ENCODE peak calls at places on chromosome 3, in four cellular contexts. D, J, G and P are unnamed samples.

GRCh38 chr3:122101646-122102045 is 46.5 kb downstream of the CD86 start:
- DNase-seq in D (no peak), J (no peak), G (no peak), P (no peak)

GRCh38 chr3:134002326-134002725 is 27.4 kb downstream of the SLCO2A1 start:
- DNase-seq in D (no peak), J (no peak), G (no peak), P (no peak)

GRCh38 chr3:126212629-126213375 is 32.4 kb upstream of the ALDH1L1 start:
- DNase-seq in D (peak; percentile 58), J (peak; percentile 72), G (peak; percentile 57), P (no peak)

GRCh38 chr3:36945326-36945980 is 599 bp upstream of the TRANK1 start:
- DNase-seq in D (no peak), J (no peak), G (peak; percentile 35), P (no peak)

GRCh38 chr3:180275176-180275575 is 238.4 kb upstream of the PEX5L start:
- DNase-seq in D (no peak), J (no peak), G (no peak), P (no peak)

GRCh38 chr3:14206548-14207177 is 28.0 kb downstream of the LSM3 start:
- DNase-seq in D (no peak), J (no peak), G (no peak), P (no peak)

GRCh38 chr3:19267040-19267439 is 118.7 kb downstream of the KCNH8 start:
- DNase-seq in D (no peak), J (no peak), G (no peak), P (no peak)

GRCh38 chr3:44842376-44842775 is 19.3 kb upstream of the TMEM42 start:
- DNase-seq in D (no peak), J (no peak), G (no peak), P (no peak)

GRCh38 chr3:136075816-136076215 is 110.3 kb downstream of the PPP2R3A start:
- DNase-seq in D (no peak), J (no peak), G (no peak), P (no peak)

GRCh38 chr3:191369081-191370010 is 39.0 kb upstream of the UTS2B start:
- DNase-seq in D (no peak), J (no peak), G (no peak), P (no peak)

GRCh38 chr3:28476194-28476593 is 127.6 kb upstream of the AZI2 start:
- DNase-seq in D (no peak), J (no peak), G (no peak), P (no peak)

GRCh38 chr3:195752538-195753331 is 32.0 kb downstream of the MUC20 start:
- DNase-seq in D (no peak), J (no peak), G (no peak), P (no peak)

GRCh38 chr3:78165876-78166275 is 1126.0 kb downstream of the ROBO2 start:
- DNase-seq in D (no peak), J (no peak), G (no peak), P (no peak)

GRCh38 chr3:114155370-114155821 is 23.5 kb downstream of the DRD3 start:
- DNase-seq in D (no peak), J (no peak), G (no peak), P (no peak)

GRCh38 chr3:188421836-188422540 is 268.0 kb downstream of the LPP start:
- DNase-seq in D (peak; percentile 26), J (no peak), G (no peak), P (no peak)

GRCh38 chr3:140206196-140207040 is 271.4 kb downstream of the CLSTN2 start:
- DNase-seq in D (no peak), J (no peak), G (peak; percentile 27), P (no peak)

GRCh38 chr3:98608029-98608428 is 14.6 kb upstream of the CPOX start:
- DNase-seq in D (no peak), J (no peak), G (no peak), P (no peak)

GRCh38 chr3:149970716-149971402 is at the start of gene PFN2:
- DNase-seq in D (peak; percentile 73), J (peak; percentile 84), G (peak; percentile 84), P (peak; percentile 21)

DNA sequence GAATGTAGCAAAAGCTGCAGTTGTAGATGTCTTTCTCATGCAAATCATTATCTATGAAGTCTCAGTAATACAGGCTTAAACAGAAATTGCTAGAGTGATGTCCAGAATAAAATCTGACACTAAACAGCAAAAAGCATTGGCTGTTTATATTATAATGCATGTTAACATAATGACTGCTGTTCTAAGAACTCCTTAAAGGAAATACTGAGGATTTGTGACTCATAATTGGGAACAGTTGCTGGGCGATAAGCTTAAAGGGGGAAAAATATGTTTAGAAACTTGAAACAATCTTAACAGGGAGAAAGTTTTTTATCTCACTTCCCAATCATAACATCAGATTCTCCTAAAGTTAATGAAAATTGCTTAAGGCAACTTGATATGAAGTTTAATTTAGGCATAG is 17.5 kb downstream of the TIPARP start:
- DNase-seq in D (no peak), J (no peak), G (no peak), P (no peak)
- H3K4me3 ChIP-seq in D (no peak overlapping the region), J (no peak overlapping the region), G (peak overlapping the region; percentile 5), P (no peak overlapping the region)

GRCh38 chr3:76470285-76470684 is 569.6 kb upstream of the ROBO2 start:
- DNase-seq in D (no peak), J (no peak), G (no peak), P (no peak)
- H3K4me1 ChIP-seq in D (no peaks in the 10 kb centered on the region), J (no peaks in the 10 kb centered on the region), G (no peaks in the 10 kb centered on the region), P (no peaks in the 10 kb centered on the region)

GRCh38 chr3:49164983-49165720 is 979 bp downstream of the CCDC71 start:
- DNase-seq in D (no peak), J (no peak), G (no peak), P (no peak)

GRCh38 chr3:49162751-49163419 is 3.2 kb downstream of the CCDC71 start:
- DNase-seq in D (no peak), J (no peak), G (no peak), P (no peak)

GRCh38 chr3:49166752-49167556 is 823 bp upstream of the CCDC71 start:
- DNase-seq in D (no peak), J (no peak), G (no peak), P (no peak)

GRCh38 chr3:49163609-49164008 is 2.5 kb downstream of the CCDC71 start:
- DNase-seq in D (no peak), J (no peak), G (no peak), P (no peak)

GRCh38 chr3:49165771-49166751 is at the start of gene CCDC71:
- DNase-seq in D (peak; percentile 83), J (peak; percentile 86), G (peak; percentile 81), P (peak; percentile 39)
- TF ChIP-seq POLR2A in D (no peak), J (peak; percentile 12), G (peak; percentile 70), P (peak; percentile 57)

GRCh38 chr3:108088697-108089096 is 2.1 kb downstream of the CD47 start:
- DNase-seq in D (no peak), J (no peak), G (no peak), P (no peak)
- H3K4me3 ChIP-seq in D (peak overlapping the region; percentile 94), J (peak overlapping the region; percentile 75), G (peak overlapping the region; percentile 5), P (peak overlapping the region; percentile 89)

GRCh38 chr3:42507252-42507651 is 4.8 kb downstream of the VIPR1 start:
- DNase-seq in D (no peak), J (peak; percentile 61), G (no peak), P (no peak)

GRCh38 chr3:42510325-42510724 is 7.9 kb downstream of the VIPR1 start:
- DNase-seq in D (no peak), J (no peak), G (no peak), P (no peak)

GRCh38 chr3:42507751-42508335 is 5.4 kb downstream of the VIPR1 start:
- DNase-seq in D (no peak), J (peak; percentile 29), G (no peak), P (no peak)

GRCh38 chr3:42509111-42509510 is 6.7 kb downstream of the VIPR1 start:
- DNase-seq in D (no peak), J (peak; percentile 27), G (no peak), P (no peak)

GRCh38 chr3:42508562-42508961 is 6.1 kb downstream of the VIPR1 start:
- DNase-seq in D (no peak), J (no peak), G (no peak), P (no peak)
- H3K4me1 ChIP-seq in D (no peaks in the 10 kb centered on the region), J (no peaks in the 10 kb centered on the region), G (no peaks in the 10 kb centered on the region), P (peaks cover 4% of the 10 kb centered on the region)

GRCh38 chr3:128123538-128124368 is at the start of gene RUVBL1:
- DNase-seq in D (peak; percentile 99), J (peak; percentile 99), G (peak; percentile 95), P (peak; percentile 91)
- TF ChIP-seq POLR2A in D (no peak), J (peak; percentile 9), G (no peak), P (peak; percentile 21)

GRCh38 chr3:52052831-52053306 is 3.5 kb downstream of the DUSP7 start:
- DNase-seq in D (peak; percentile 95), J (peak; percentile 94), G (peak; percentile 75), P (peak; percentile 82)
- H3K4me3 ChIP-seq in D (peak overlapping the region; percentile 90), J (peak overlapping the region; percentile 21), G (peak overlapping the region; percentile 0), P (no peak overlapping the region)

DNA sequence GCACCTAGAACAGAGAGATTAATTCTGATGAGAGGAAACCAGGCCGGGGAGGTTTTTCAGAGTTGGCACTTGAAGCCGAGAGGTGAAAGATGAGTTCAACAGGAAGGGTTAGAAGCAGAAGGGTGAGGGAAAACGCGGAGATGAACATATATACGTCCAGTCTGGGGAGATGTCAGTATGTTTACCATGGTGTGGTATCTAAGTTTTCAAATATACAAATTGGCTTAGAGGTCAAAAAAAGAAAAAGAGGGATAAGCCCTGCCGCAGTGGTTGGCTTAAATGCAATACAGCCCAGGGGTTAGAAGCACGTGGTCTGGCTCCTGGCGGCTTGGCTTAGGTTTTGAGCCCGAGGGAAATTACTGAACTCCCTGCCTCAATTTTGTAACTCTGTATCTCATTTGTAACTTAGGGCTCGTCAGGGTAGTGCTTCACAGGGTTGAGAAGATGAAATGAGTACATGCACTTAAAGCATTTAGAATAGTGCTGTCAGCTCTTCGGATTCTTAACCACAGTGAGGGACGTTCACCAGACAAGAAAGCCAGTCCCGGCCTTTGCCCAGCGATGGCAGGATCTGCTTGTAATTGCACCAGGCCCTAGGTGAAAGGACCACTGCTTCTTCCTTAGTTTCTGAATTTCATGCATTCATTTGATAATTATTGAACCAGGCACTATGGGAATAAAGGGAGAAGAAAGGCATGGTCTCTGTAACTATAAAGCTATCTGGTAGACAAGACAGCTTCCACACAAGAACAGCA is 6.4 kb downstream of the HES1 start:
- DNase-seq in D (peak; percentile 46), J (peak; percentile 87), G (peak; percentile 51), P (peak; percentile 26)
- H3K4me1 ChIP-seq in D (peaks cover 38% of the 10 kb centered on the region), J (peaks cover 58% of the 10 kb centered on the region), G (peaks cover 14% of the 10 kb centered on the region), P (peaks cover 4% of the 10 kb centered on the region)